ENCODE peak calls at places on chromosomes 6 and 20, in four cellular contexts. One of them, this sample, is unnamed. For H3K36me3 and H3K4me1, the result is how much of the 10 kb centered on the place peaks cover.

GRCh38 chr20:49594143-49594928 is 26.4 kb upstream of the PTGIS start:
- DNase-seq in transverse colon: peak
- DNase-seq in endodermal cell: no peak
- DNase-seq in right lobe of liver: no peak
- DNase-seq in this sample: no peak

GRCh38 chr20:21516861-21517565 is 3.1 kb upstream of the NKX2-2 start:
- DNase-seq in transverse colon: no peak
- DNase-seq in endodermal cell: peak
- DNase-seq in right lobe of liver: no peak
- DNase-seq in this sample: no peak

GRCh38 chr6:132820629-132821381 is 6.4 kb downstream of the RPS12 start:
- DNase-seq in transverse colon: no peak
- DNase-seq in endodermal cell: peak
- DNase-seq in right lobe of liver: no peak
- DNase-seq in this sample: no peak

GRCh38 chr20:9230406-9230805 is 161.5 kb downstream of the PLCB4 start:
- DNase-seq in transverse colon: no peak
- DNase-seq in endodermal cell: no peak
- DNase-seq in right lobe of liver: no peak
- DNase-seq in this sample: no peak

GRCh38 chr20:10793741-10794140 is 119.9 kb upstream of the JAG1 start:
- DNase-seq in transverse colon: no peak
- DNase-seq in endodermal cell: peak
- DNase-seq in right lobe of liver: no peak
- DNase-seq in this sample: no peak

GRCh38 chr6:124372076-124372475 is 568.4 kb downstream of the NKAIN2 start:
- DNase-seq in transverse colon: no peak
- DNase-seq in endodermal cell: no peak
- DNase-seq in right lobe of liver: no peak
- DNase-seq in this sample: no peak

GRCh38 chr20:61677928-61678327 is 387.8 kb downstream of the TAF4 start:
- DNase-seq in transverse colon: no peak
- DNase-seq in endodermal cell: no peak
- DNase-seq in right lobe of liver: no peak
- DNase-seq in this sample: no peak

GRCh38 chr20:64044484-64045247 is 4.8 kb downstream of the SOX18 start:
- DNase-seq in transverse colon: no peak
- DNase-seq in endodermal cell: peak
- DNase-seq in right lobe of liver: no peak
- DNase-seq in this sample: no peak

GRCh38 chr6:154343473-154344308 is 12.9 kb downstream of the IPCEF1 start:
- DNase-seq in transverse colon: peak
- DNase-seq in endodermal cell: peak
- DNase-seq in right lobe of liver: no peak
- DNase-seq in this sample: peak

GRCh38 chr6:113414511-113414910 is 442.6 kb upstream of the MARCKS start:
- DNase-seq in transverse colon: peak
- DNase-seq in endodermal cell: no peak
- DNase-seq in right lobe of liver: no peak
- DNase-seq in this sample: peak

GRCh38 chr6:78954740-78955139 is 87.4 kb downstream of the IRAK1BP1 start:
- DNase-seq in transverse colon: no peak
- DNase-seq in endodermal cell: no peak
- DNase-seq in right lobe of liver: no peak
- DNase-seq in this sample: no peak

GRCh38 chr6:137033828-137034227 is 10.9 kb downstream of the IL20RA start:
- DNase-seq in transverse colon: no peak
- DNase-seq in endodermal cell: no peak
- DNase-seq in right lobe of liver: no peak
- DNase-seq in this sample: no peak

GRCh38 chr6:119446623-119447008 is 97.1 kb upstream of the MAN1A1 start:
- DNase-seq in transverse colon: peak
- DNase-seq in endodermal cell: no peak
- DNase-seq in right lobe of liver: no peak
- DNase-seq in this sample: no peak

GRCh38 chr6:43391448-43392031 is 22.1 kb upstream of the ZNF318 start:
- DNase-seq in transverse colon: no peak
- DNase-seq in endodermal cell: no peak
- DNase-seq in right lobe of liver: no peak
- DNase-seq in this sample: no peak

GRCh38 chr20:59836768-59837167 is 96.7 kb downstream of the SYCP2 start:
- DNase-seq in transverse colon: no peak
- DNase-seq in endodermal cell: no peak
- DNase-seq in right lobe of liver: no peak
- DNase-seq in this sample: peak

GRCh38 chr6:90584636-90585255 is 2.1 kb downstream of the MAP3K7 start:
- DNase-seq in transverse colon: no peak
- DNase-seq in endodermal cell: no peak
- DNase-seq in right lobe of liver: no peak
- DNase-seq in this sample: no peak

GRCh38 chr20:34791289-34792020 is 34.0 kb downstream of the NCOA6 start:
- DNase-seq in transverse colon: no peak
- DNase-seq in endodermal cell: no peak
- DNase-seq in right lobe of liver: no peak
- DNase-seq in this sample: no peak

GRCh38 chr6:138421089-138421488 is 17.1 kb downstream of the HEBP2 start:
- DNase-seq in transverse colon: no peak
- DNase-seq in endodermal cell: no peak
- DNase-seq in right lobe of liver: no peak
- DNase-seq in this sample: no peak

GRCh38 chr6:43910149-43910637 is 140.2 kb downstream of the VEGFA start:
- DNase-seq in transverse colon: no peak
- DNase-seq in endodermal cell: no peak
- DNase-seq in right lobe of liver: no peak
- DNase-seq in this sample: no peak

GRCh38 chr6:110390404-110390803 is 25.0 kb downstream of the DDO start:
- DNase-seq in transverse colon: no peak
- DNase-seq in endodermal cell: no peak
- DNase-seq in right lobe of liver: no peak
- DNase-seq in this sample: no peak

GRCh38 chr20:43959079-43959919 is 44.6 kb downstream of the TOX2 start:
- DNase-seq in transverse colon: peak
- DNase-seq in endodermal cell: peak
- DNase-seq in right lobe of liver: peak
- DNase-seq in this sample: peak

GRCh38 chr6:44787254-44787844 is 399.8 kb downstream of the CDC5L start:
- DNase-seq in transverse colon: no peak
- DNase-seq in endodermal cell: no peak
- DNase-seq in right lobe of liver: no peak
- DNase-seq in this sample: no peak

GRCh38 chr6:146258206-146258605 is 229.3 kb downstream of the GRM1 start:
- DNase-seq in transverse colon: no peak
- DNase-seq in endodermal cell: no peak
- DNase-seq in right lobe of liver: no peak
- DNase-seq in this sample: no peak

GRCh38 chr6:108781419-108782110 is 66.7 kb upstream of the ARMC2 start:
- DNase-seq in transverse colon: no peak
- DNase-seq in endodermal cell: peak
- DNase-seq in right lobe of liver: no peak
- DNase-seq in this sample: no peak

GRCh38 chr20:24314053-24314452 is 155.4 kb upstream of the SYNDIG1 start:
- DNase-seq in transverse colon: no peak
- DNase-seq in endodermal cell: no peak
- DNase-seq in right lobe of liver: no peak
- DNase-seq in this sample: no peak

GRCh38 chr20:57391439-57392129 is 388 bp downstream of the RBM38 start:
- DNase-seq in transverse colon: peak
- DNase-seq in endodermal cell: no peak
- DNase-seq in right lobe of liver: peak
- DNase-seq in this sample: no peak

GRCh38 chr6:34202329-34203201 is 34.1 kb upstream of the HMGA1 start:
- DNase-seq in transverse colon: no peak
- DNase-seq in endodermal cell: peak
- DNase-seq in right lobe of liver: no peak
- DNase-seq in this sample: no peak

GRCh38 chr6:108222504-108222903 is 38.3 kb downstream of the SNX3 start:
- DNase-seq in transverse colon: no peak
- DNase-seq in endodermal cell: no peak
- DNase-seq in right lobe of liver: no peak
- DNase-seq in this sample: no peak

GRCh38 chr6:26136321-26136720 is 49.1 kb downstream of the HFE start:
- DNase-seq in transverse colon: no peak
- DNase-seq in endodermal cell: no peak
- DNase-seq in right lobe of liver: no peak
- DNase-seq in this sample: no peak

GRCh38 chr20:57953638-57954037 is 243.8 kb upstream of the PMEPA1 start:
- DNase-seq in transverse colon: no peak
- DNase-seq in endodermal cell: no peak
- DNase-seq in right lobe of liver: no peak
- DNase-seq in this sample: no peak

GRCh38 chr6:119119989-119120388 is 41.5 kb upstream of the FAM184A start:
- DNase-seq in transverse colon: no peak
- DNase-seq in endodermal cell: no peak
- DNase-seq in right lobe of liver: no peak
- DNase-seq in this sample: no peak

DNA sequence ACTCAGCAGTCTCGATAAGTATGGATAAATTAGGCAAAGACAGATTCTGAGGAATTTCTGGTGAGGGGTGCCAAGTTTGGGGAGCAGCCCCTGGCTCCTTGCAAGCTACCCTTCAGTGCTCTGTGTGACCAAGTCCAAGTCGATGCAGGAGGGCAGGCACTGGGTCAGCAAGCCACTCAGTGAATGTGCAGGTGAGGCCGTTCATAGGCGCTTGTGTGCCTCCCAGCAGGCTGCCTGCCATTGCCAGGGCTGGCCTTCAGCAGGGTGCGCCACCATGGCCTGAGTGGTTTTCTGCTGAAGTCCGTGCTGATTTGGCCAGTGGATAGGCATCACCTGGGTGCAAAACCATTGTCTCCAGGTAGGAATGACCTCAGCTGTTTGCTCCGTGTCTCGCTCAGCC is 3.3 kb upstream of the GNRH2 start:
- DNase-seq in transverse colon: no peak
- DNase-seq in endodermal cell: no peak
- DNase-seq in right lobe of liver: no peak
- DNase-seq in this sample: no peak
- H3K4me3 ChIP-seq in transverse colon: no peak
- H3K4me3 ChIP-seq in endodermal cell: no peak
- H3K4me3 ChIP-seq in right lobe of liver: no peak
- H3K4me3 ChIP-seq in this sample: no peak

GRCh38 chr6:397056-397455 is 5.5 kb downstream of the IRF4 start:
- DNase-seq in transverse colon: no peak
- DNase-seq in endodermal cell: no peak
- DNase-seq in right lobe of liver: no peak
- DNase-seq in this sample: no peak
- H3K36me3 ChIP-seq in transverse colon: under half
- H3K36me3 ChIP-seq in endodermal cell: under half
- H3K36me3 ChIP-seq in right lobe of liver: under half
- H3K36me3 ChIP-seq in this sample: under half

DNA sequence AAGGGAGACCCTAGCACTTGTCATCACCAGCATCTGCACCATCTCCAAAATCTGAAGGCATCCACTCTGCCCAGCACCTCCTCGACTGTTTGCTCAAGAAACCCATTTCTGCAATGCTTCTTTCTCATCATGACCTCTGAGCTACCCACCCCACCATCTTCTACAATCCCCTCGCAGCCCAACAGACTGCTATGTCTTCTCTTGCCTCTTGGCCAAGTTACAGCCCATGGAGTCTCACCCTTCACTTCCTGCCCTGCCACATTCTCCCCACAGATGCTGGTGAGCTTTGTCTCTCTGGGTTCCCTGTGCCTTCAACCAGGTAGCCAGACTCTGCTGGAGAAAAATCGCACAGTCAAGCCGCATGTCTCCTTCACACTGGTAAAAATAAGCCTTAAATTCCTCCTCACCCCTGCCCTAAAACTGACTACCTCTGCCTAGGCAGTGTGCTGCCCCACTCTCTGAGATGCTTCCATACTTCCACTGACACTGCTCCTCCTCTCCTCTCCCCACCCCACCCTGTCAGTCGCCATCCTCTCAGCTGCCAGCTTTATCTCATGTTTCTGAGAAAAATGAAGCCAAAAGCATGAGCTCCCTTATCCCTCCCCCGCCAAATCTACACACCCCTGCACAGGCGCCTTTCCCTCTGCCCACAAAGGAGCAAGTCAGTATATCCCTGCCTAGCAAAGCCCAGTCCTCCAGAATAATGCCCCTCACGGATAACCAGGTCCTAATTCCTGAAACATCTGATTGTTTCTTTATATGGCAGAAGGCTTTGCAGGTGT is 2.3 kb upstream of the TXNDC5 start:
- DNase-seq in transverse colon: no peak
- DNase-seq in endodermal cell: peak
- DNase-seq in right lobe of liver: no peak
- DNase-seq in this sample: no peak
- H3K4me1 ChIP-seq in transverse colon: under half
- H3K4me1 ChIP-seq in endodermal cell: under half
- H3K4me1 ChIP-seq in right lobe of liver: under half
- H3K4me1 ChIP-seq in this sample: under half

GRCh38 chr20:54203281-54203680 is 4.6 kb upstream of the PFDN4 start:
- DNase-seq in transverse colon: no peak
- DNase-seq in endodermal cell: no peak
- DNase-seq in right lobe of liver: no peak
- DNase-seq in this sample: no peak
- H3K4me3 ChIP-seq in transverse colon: no peak
- H3K4me3 ChIP-seq in endodermal cell: no peak
- H3K4me3 ChIP-seq in right lobe of liver: no peak
- H3K4me3 ChIP-seq in this sample: no peak

This sample was measured in mucosa of descending colon.